ENCODE peak calls at places on chromosomes 6 and 20, in four cellular contexts. One of them, this sample, is unnamed.

GRCh38 chr20:11235058-11235457 is 561.3 kb upstream of the JAG1 start:
- DNase-seq in transverse colon: no peak
- DNase-seq in AG09309: peak; percentile 65
- DNase-seq in type B pancreatic cell: no peak
- DNase-seq in this sample: no peak

GRCh38 chr6:84052204-84052882 is 18.8 kb downstream of the MRAP2 start:
- DNase-seq in transverse colon: no peak
- DNase-seq in AG09309: peak; percentile 21
- DNase-seq in type B pancreatic cell: no peak
- DNase-seq in this sample: no peak

GRCh38 chr6:15020114-15020770 is 225.6 kb upstream of the JARID2 start:
- DNase-seq in transverse colon: no peak
- DNase-seq in AG09309: no peak
- DNase-seq in type B pancreatic cell: no peak
- DNase-seq in this sample: no peak

GRCh38 chr20:10652185-10652584 is 21.6 kb downstream of the JAG1 start:
- DNase-seq in transverse colon: no peak
- DNase-seq in AG09309: no peak
- DNase-seq in type B pancreatic cell: no peak
- DNase-seq in this sample: no peak

GRCh38 chr20:25605146-25605545 is 18.7 kb downstream of the NANP start:
- DNase-seq in transverse colon: no peak
- DNase-seq in AG09309: no peak
- DNase-seq in type B pancreatic cell: no peak
- DNase-seq in this sample: no peak

GRCh38 chr20:58306421-58307261 is 2.9 kb upstream of the RAB22A start:
- DNase-seq in transverse colon: peak; percentile 46
- DNase-seq in AG09309: peak; percentile 35
- DNase-seq in type B pancreatic cell: no peak
- DNase-seq in this sample: peak; percentile 80

GRCh38 chr6:20417819-20418218 is 16.1 kb downstream of the E2F3 start:
- DNase-seq in transverse colon: no peak
- DNase-seq in AG09309: no peak
- DNase-seq in type B pancreatic cell: no peak
- DNase-seq in this sample: no peak

GRCh38 chr6:13859871-13860555 is 45.7 kb upstream of the MCUR1 start:
- DNase-seq in transverse colon: no peak
- DNase-seq in AG09309: no peak
- DNase-seq in type B pancreatic cell: no peak
- DNase-seq in this sample: no peak

GRCh38 chr6:134004714-134005113 is 47.7 kb downstream of the SLC2A12 start:
- DNase-seq in transverse colon: no peak
- DNase-seq in AG09309: no peak
- DNase-seq in type B pancreatic cell: no peak
- DNase-seq in this sample: no peak

GRCh38 chr20:49303211-49303610 is 25.4 kb upstream of the ZNFX1 start:
- DNase-seq in transverse colon: no peak
- DNase-seq in AG09309: no peak
- DNase-seq in type B pancreatic cell: no peak
- DNase-seq in this sample: no peak

GRCh38 chr6:84568971-84569370 is 195.4 kb downstream of the TBX18 start:
- DNase-seq in transverse colon: no peak
- DNase-seq in AG09309: peak; percentile 43
- DNase-seq in type B pancreatic cell: no peak
- DNase-seq in this sample: no peak